ENCODE peak calls at places on chromosome 15, in ten cellular contexts. L is right atrium auricular region; G is foreskin keratinocyte; E is left lung; Y is hepatocyte; Q is esophagus squamous epithelium; O is CD4-positive, alpha-beta memory T cell; B is ovary; J is A549; D is cardiac muscle cell. R is an unnamed sample. For H3K4me1, the result is how much of the 10 kb centered on the place peaks cover.

GRCh38 chr15:38895326-38896282 is 331.0 kb upstream of the RASGRP1 start:
- DNase-seq in B (no peak), O (no peak), L (no peak), D (peak), E (no peak), Q (no peak), G (no peak), Y (no peak), J (no peak), R (no peak)

GRCh38 chr15:64877435-64877834 is 34.3 kb upstream of the ANKDD1A start:
- DNase-seq in G (no peak), E (peak), L (peak), Q (no peak), Y (no peak), O (no peak), J (no peak), B (peak), D (peak), R (peak)

GRCh38 chr15:93929375-93930094 is 301.8 kb upstream of the MCTP2 start:
- DNase-seq in L (peak), E (no peak), Y (peak), J (no peak), D (peak), O (no peak), Q (no peak), G (peak), B (no peak), R (peak)

GRCh38 chr15:76345880-76346665 is 9.5 kb downstream of the ISL2 start:
- DNase-seq in E (peak), D (no peak), Y (peak), J (no peak), L (no peak), G (no peak), Q (no peak), B (no peak), O (no peak), R (no peak)

GRCh38 chr15:94083467-94083991 is 147.8 kb upstream of the MCTP2 start:
- DNase-seq in G (no peak), D (peak), J (no peak), E (no peak), L (no peak), Y (peak), B (no peak), Q (no peak), O (no peak), R (no peak)

GRCh38 chr15:83205725-83206324 is 1.8 kb downstream of the HDGFL3 start:
- DNase-seq in G (no peak), Q (no peak), O (no peak), Y (no peak), J (no peak), L (no peak), E (no peak), D (peak), B (no peak), R (no peak)

GRCh38 chr15:99312228-99312627 is 60.9 kb downstream of the LRRC28 start:
- DNase-seq in L (no peak), B (no peak), E (no peak), J (no peak), Y (no peak), D (no peak), G (no peak), Q (no peak), O (no peak), R (no peak)

GRCh38 chr15:37007301-37007700 is 93.0 kb downstream of the MEIS2 start:
- DNase-seq in Q (no peak), D (no peak), G (no peak), J (no peak), Y (no peak), B (no peak), O (no peak), L (no peak), E (no peak), R (no peak)

GRCh38 chr15:91710072-91710471 is 143.4 kb upstream of the SLCO3A1 start:
- DNase-seq in Q (no peak), G (peak), D (no peak), E (no peak), Y (no peak), J (no peak), B (no peak), O (no peak), L (no peak), R (no peak)

GRCh38 chr15:81259791-81260190 is 63.1 kb downstream of the IL16 start:
- DNase-seq in Q (no peak), D (no peak), Y (no peak), G (no peak), O (no peak), J (no peak), E (no peak), L (no peak), B (no peak), R (no peak)

GRCh38 chr15:80418892-80419537 is 14.8 kb downstream of the ARNT2 start:
- DNase-seq in J (peak), D (peak), E (no peak), O (no peak), Y (peak), Q (no peak), G (no peak), B (no peak), L (no peak), R (no peak)

GRCh38 chr15:81859737-81860516 is 185.9 kb downstream of the MEX3B start:
- DNase-seq in Y (no peak), B (no peak), E (peak), Q (no peak), O (no peak), D (no peak), J (no peak), G (no peak), L (no peak), R (no peak)

GRCh38 chr15:38588672-38589071 is 24.1 kb upstream of the RASGRP1 start:
- DNase-seq in L (no peak), B (no peak), Y (no peak), J (no peak), D (peak), E (no peak), O (no peak), G (no peak), Q (no peak), R (no peak)

GRCh38 chr15:91649922-91650321 is 203.6 kb upstream of the SLCO3A1 start:
- DNase-seq in E (no peak), Y (no peak), G (no peak), Q (no peak), B (no peak), J (no peak), O (no peak), L (no peak), D (no peak), R (no peak)

GRCh38 chr15:66698318-66698961 is 3.6 kb upstream of the SMAD6 start:
- DNase-seq in O (no peak), E (peak), J (peak), Y (peak), B (peak), L (peak), D (peak), G (no peak), Q (no peak), R (peak)

GRCh38 chr15:81939604-81940440 is 106.0 kb downstream of the MEX3B start:
- DNase-seq in E (no peak), J (peak), L (no peak), D (peak), O (no peak), Q (no peak), B (no peak), Y (no peak), G (peak), R (no peak)

GRCh38 chr15:51771773-51772172 is 20.4 kb downstream of the TMOD2 start:
- DNase-seq in D (no peak), J (no peak), G (no peak), O (no peak), E (no peak), Q (no peak), Y (no peak), L (no peak), B (no peak), R (no peak)

GRCh38 chr15:36110659-36110993 is 468.8 kb upstream of the CDIN1 start:
- DNase-seq in D (no peak), Q (no peak), Y (no peak), E (no peak), G (no peak), O (no peak), L (no peak), B (no peak), J (no peak), R (no peak)

GRCh38 chr15:49877871-49878511 is 241.0 kb downstream of the ATP8B4 start:
- DNase-seq in Y (peak), D (peak), O (no peak), J (no peak), G (no peak), B (no peak), Q (no peak), E (no peak), L (no peak), R (no peak)

GRCh38 chr15:80875568-80875967 is 96.4 kb downstream of the CEMIP start:
- DNase-seq in B (peak), Y (no peak), O (no peak), D (no peak), E (no peak), G (no peak), L (peak), Q (no peak), J (no peak), R (no peak)

GRCh38 chr15:63888823-63889222 is 55.1 kb upstream of the HERC1 start:
- DNase-seq in Q (no peak), D (no peak), G (no peak), Y (no peak), B (no peak), L (no peak), O (no peak), J (no peak), E (no peak), R (no peak)

GRCh38 chr15:51227967-51228783 is 110.2 kb downstream of the CYP19A1 start:
- DNase-seq in D (peak), B (no peak), Q (no peak), G (no peak), O (no peak), L (peak), E (peak), Y (peak), J (peak), R (peak)

GRCh38 chr15:98439523-98439942 is 208.8 kb upstream of the IGF1R start:
- DNase-seq in E (no peak), J (no peak), L (no peak), Y (no peak), O (no peak), D (no peak), Q (no peak), B (no peak), G (no peak), R (no peak)

GRCh38 chr15:83904107-83904720 is 250.3 kb downstream of the ADAMTSL3 start:
- DNase-seq in E (no peak), O (no peak), D (peak), Q (no peak), Y (peak), L (no peak), J (no peak), B (peak), G (no peak), R (no peak)

GRCh38 chr15:70344666-70345065 is 246.9 kb upstream of the TLE3 start:
- DNase-seq in Y (no peak), O (no peak), L (peak), D (no peak), J (no peak), B (no peak), Q (no peak), E (no peak), G (no peak), R (no peak)

GRCh38 chr15:45795487-45796069 is 160.7 kb downstream of the SQOR start:
- DNase-seq in Q (no peak), J (no peak), G (no peak), Y (peak), L (no peak), E (no peak), D (peak), O (no peak), B (no peak), R (no peak)

GRCh38 chr15:62326460-62327011 is 161.5 kb upstream of the C2CD4B start:
- DNase-seq in Q (no peak), B (no peak), J (no peak), Y (no peak), G (no peak), E (no peak), O (no peak), D (no peak), L (no peak), R (no peak)

GRCh38 chr15:65832549-65833364 is 36.5 kb upstream of the RAB11A start:
- DNase-seq in L (peak), G (peak), Y (peak), D (peak), Q (no peak), J (peak), B (peak), E (peak), O (peak), R (peak)

GRCh38 chr15:94324117-94324826 is 92.9 kb downstream of the MCTP2 start:
- DNase-seq in B (peak), E (no peak), G (no peak), D (peak), Y (peak), J (peak), L (no peak), O (peak), Q (no peak), R (peak)

GRCh38 chr15:66222273-66223198 is 31.0 kb downstream of the MEGF11 start:
- DNase-seq in L (no peak), Q (no peak), J (no peak), D (no peak), O (no peak), B (no peak), Y (no peak), G (no peak), E (no peak), R (peak)

GRCh38 chr15:46961795-46962194 is 755.5 kb upstream of the SEMA6D start:
- DNase-seq in G (no peak), D (no peak), O (no peak), L (no peak), E (no peak), Q (no peak), B (no peak), J (no peak), Y (peak), R (no peak)

GRCh38 chr15:92074646-92075045 is 221.1 kb downstream of the SLCO3A1 start:
- DNase-seq in D (peak), O (no peak), G (peak), L (peak), E (peak), Q (no peak), Y (no peak), J (no peak), B (no peak), R (no peak)

GRCh38 chr15:43187544-43188155 is 2.4 kb downstream of the CCNDBP1 start:
- DNase-seq in Q (no peak), G (no peak), O (no peak), L (no peak), E (no peak), B (no peak), J (peak), Y (peak), D (peak), R (no peak)

GRCh38 chr15:70093070-70093469 is 4.6 kb downstream of the TLE3 start:
- DNase-seq in Y (no peak), D (peak), O (no peak), E (no peak), J (no peak), G (no peak), B (no peak), Q (no peak), L (no peak), R (no peak)

GRCh38 chr15:73683624-73684536 is at the start of gene CD276:
- DNase-seq in O (no peak), G (no peak), Q (no peak), Y (peak), D (peak), B (peak), E (peak), J (peak), L (peak), R (peak)

GRCh38 chr15:92578096-92578835 is 77.3 kb downstream of the FAM174B start:
- DNase-seq in D (no peak), J (no peak), E (no peak), L (peak), O (no peak), Y (no peak), B (no peak), G (no peak), Q (no peak), R (no peak)

GRCh38 chr15:57692709-57693108 is 13.8 kb upstream of the POLR2M start:
- DNase-seq in Q (no peak), O (no peak), J (no peak), D (peak), E (no peak), Y (no peak), B (no peak), G (no peak), L (no peak), R (no peak)

GRCh38 chr15:57509121-57509520 is 82.6 kb upstream of the MYZAP start:
- DNase-seq in Q (no peak), J (no peak), O (no peak), Y (no peak), D (peak), L (no peak), E (no peak), B (peak), G (no peak), R (no peak)

DNA sequence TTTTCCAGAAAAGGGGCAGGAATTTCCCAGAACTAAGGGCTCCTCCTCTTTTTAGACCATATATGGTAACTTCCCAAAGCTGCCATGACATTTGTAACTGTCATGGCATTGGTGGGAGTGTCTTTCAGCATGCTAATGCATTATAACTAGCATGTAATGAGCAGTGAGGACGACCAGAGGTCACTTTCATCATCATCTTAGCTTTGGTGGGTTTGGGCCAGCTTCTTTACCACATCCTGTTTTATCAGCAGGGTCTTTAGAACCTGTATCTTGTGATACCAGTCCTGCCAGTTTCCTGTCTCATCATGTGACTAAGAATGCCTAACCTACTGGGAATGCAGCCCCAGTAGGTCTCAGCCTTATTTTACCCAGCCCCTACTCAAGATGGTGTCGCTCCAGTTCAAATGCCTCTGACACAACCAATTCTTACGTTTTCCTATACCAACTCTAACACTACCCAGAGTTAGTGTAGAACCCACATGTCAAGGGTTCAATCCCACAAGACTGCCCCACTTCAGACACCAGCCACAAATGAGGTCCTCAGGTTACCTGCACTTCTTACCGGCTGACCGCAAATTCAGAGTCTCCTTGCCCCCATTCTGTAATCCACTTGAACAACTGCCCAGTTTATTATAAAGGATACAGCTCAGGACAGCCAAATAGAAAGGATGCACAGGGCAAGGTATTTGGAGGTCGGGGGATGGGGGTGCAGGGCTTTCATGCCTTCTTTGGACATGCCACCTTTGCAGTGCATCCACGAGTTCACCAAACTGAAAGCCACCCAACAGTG is 17.7 kb downstream of the FOXB1 start:
- DNase-seq in J (no peak), G (peak), B (no peak), Y (no peak), L (no peak), D (peak), O (no peak), Q (no peak), E (no peak), R (no peak)
- H3K4me1 ChIP-seq in J (under half), G (under half), B (under half), Y (under half), L (under half), D (under half), O (under half), Q (under half), E (under half), R (under half)

DNA sequence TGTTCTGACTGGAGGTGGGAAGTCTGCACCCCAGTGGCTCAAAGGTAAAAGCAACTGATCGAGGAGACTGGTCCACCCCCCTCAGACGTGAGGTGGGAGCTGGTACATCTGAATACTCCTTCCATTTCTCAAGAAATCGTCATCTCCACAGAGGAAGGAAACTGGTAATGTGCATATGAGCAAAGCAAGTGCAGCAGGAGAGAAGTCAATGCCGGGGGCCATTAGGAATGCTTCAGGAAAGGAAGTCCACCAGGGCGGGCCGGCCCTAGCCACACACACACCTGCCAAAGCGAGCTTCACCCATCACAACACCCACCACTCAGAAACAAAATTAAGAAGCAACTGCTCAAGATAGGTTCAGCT is 8.5 kb downstream of the TBC1D2B start:
- DNase-seq in Y (no peak), E (peak), G (no peak), B (no peak), L (no peak), Q (no peak), O (peak), D (no peak), J (no peak), R (no peak)
- H3K4me1 ChIP-seq in Y (half or more), E (half or more), G (under half), B (half or more), L (half or more), Q (half or more), O (half or more), D (under half), J (under half), R (under half)

GRCh38 chr15:32657941-32658340 is 16.4 kb downstream of the SCG5 start:
- DNase-seq in B (no peak), E (no peak), G (no peak), J (no peak), L (no peak), O (no peak), Q (no peak), Y (no peak), D (no peak), R (no peak)
- H3K4me1 ChIP-seq in B (under half), E (under half), G (under half), J (under half), L (under half), O (under half), Q (under half), Y (under half), D (under half), R (under half)

DNA sequence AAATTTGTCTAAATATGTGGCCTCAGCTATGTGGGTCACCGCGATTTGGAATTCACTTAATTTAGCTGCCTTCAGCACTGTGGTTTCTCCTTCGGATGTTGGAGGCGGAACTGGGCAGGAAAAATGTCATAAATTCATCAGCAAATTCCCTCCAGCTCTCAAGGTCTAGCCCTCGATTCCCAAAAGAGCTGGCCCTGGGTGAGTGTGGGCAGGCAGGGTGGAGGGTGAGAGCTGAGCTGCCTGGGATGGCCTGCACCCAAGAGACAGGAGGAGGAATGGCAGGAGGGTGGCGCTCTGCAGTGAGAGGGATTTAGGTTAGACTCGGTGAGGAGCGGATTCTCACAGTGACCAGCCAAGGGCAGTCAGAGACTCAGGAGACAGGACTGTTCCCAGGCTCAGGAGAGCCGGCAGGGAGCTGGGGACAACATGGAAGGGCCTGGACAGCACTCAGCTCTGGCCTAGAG is 57.1 kb downstream of the FEM1B start:
- DNase-seq in L (no peak), G (no peak), O (no peak), E (no peak), Q (no peak), B (no peak), Y (no peak), J (no peak), D (peak), R (peak)
- H3K4me1 ChIP-seq in L (under half), G (under half), O (under half), E (under half), Q (under half), B (under half), Y (under half), J (under half), D (under half), R (under half)

GRCh38 chr15:90213123-90213817 is 12.1 kb downstream of the SEMA4B start:
- DNase-seq in G (peak), D (no peak), J (no peak), L (no peak), O (no peak), Q (no peak), E (no peak), B (no peak), Y (peak), R (no peak)
- H3K4me1 ChIP-seq in G (half or more), D (under half), J (half or more), L (under half), O (under half), Q (half or more), E (half or more), B (under half), Y (under half), R (under half)

GRCh38 chr15:40902605-40903561 is 8.6 kb downstream of the VPS18 start:
- DNase-seq in J (no peak), G (no peak), E (peak), D (peak), O (no peak), Q (no peak), L (peak), B (no peak), Y (no peak), R (peak)

GRCh38 chr15:40904552-40905201 is 10.4 kb downstream of the VPS18 start:
- DNase-seq in G (no peak), D (no peak), J (no peak), E (no peak), Y (no peak), Q (no peak), L (no peak), B (no peak), O (no peak), R (no peak)

GRCh38 chr15:40908095-40908494 is 13.8 kb downstream of the VPS18 start:
- DNase-seq in B (no peak), G (no peak), L (no peak), Q (no peak), O (no peak), Y (no peak), J (no peak), E (no peak), D (no peak), R (no peak)

GRCh38 chr15:40906947-40907802 is 12.9 kb downstream of the VPS18 start:
- DNase-seq in B (peak), G (no peak), Y (peak), E (peak), L (no peak), O (peak), J (no peak), D (peak), Q (no peak), R (no peak)

GRCh38 chr15:40906101-40906946 is 12.1 kb downstream of the VPS18 start:
- DNase-seq in Q (no peak), J (no peak), D (peak), E (peak), Y (peak), L (peak), B (peak), G (no peak), O (peak), R (peak)
- H3K4me1 ChIP-seq in Q (half or more), J (under half), D (under half), E (half or more), Y (under half), L (half or more), B (under half), G (under half), O (under half), R (under half)

GRCh38 chr15:71567173-71567572 is 243.2 kb upstream of the NR2E3 start:
- DNase-seq in J (no peak), G (no peak), L (no peak), Q (no peak), B (no peak), D (no peak), O (no peak), E (no peak), Y (no peak), R (no peak)
- H3K4me1 ChIP-seq in J (under half), G (under half), L (under half), Q (half or more), B (under half), D (under half), O (under half), E (under half), Y (under half), R (under half)